ENCODE peak calls at places on chromosome 1, in five cellular contexts. One of them, this sample, is unnamed.

GRCh38 chr1:115838805-115839705 is 1.9 kb downstream of the NHLH2 start:
- DNase-seq in H1: peak; percentile 83
- DNase-seq in DND-41: no peak
- DNase-seq in fibroblast of lung: no peak
- DNase-seq in CD8-positive, alpha-beta T cell: no peak
- DNase-seq in this sample: no peak

GRCh38 chr1:224894915-224895314 is 34.6 kb upstream of the DNAH14 start:
- DNase-seq in H1: no peak
- DNase-seq in DND-41: no peak
- DNase-seq in fibroblast of lung: peak; percentile 56
- DNase-seq in CD8-positive, alpha-beta T cell: no peak
- DNase-seq in this sample: peak; percentile 33

GRCh38 chr1:226064816-226065248 is 2.3 kb downstream of the H3-3A start:
- DNase-seq in H1: no peak
- DNase-seq in DND-41: peak; percentile 54
- DNase-seq in fibroblast of lung: peak; percentile 80
- DNase-seq in CD8-positive, alpha-beta T cell: no peak
- DNase-seq in this sample: peak; percentile 80

GRCh38 chr1:151840421-151840820 is 801 bp upstream of the C2CD4D start:
- DNase-seq in H1: no peak
- DNase-seq in DND-41: no peak
- DNase-seq in fibroblast of lung: no peak
- DNase-seq in CD8-positive, alpha-beta T cell: no peak
- DNase-seq in this sample: no peak

GRCh38 chr1:208803371-208803811 is 559.2 kb upstream of the PLXNA2 start:
- DNase-seq in H1: no peak
- DNase-seq in DND-41: no peak
- DNase-seq in fibroblast of lung: no peak
- DNase-seq in CD8-positive, alpha-beta T cell: no peak
- DNase-seq in this sample: no peak

GRCh38 chr1:246907472-246907871 is 24.3 kb downstream of the AHCTF1 start:
- DNase-seq in H1: no peak
- DNase-seq in DND-41: peak; percentile 43
- DNase-seq in fibroblast of lung: peak; percentile 86
- DNase-seq in CD8-positive, alpha-beta T cell: no peak
- DNase-seq in this sample: peak; percentile 79

GRCh38 chr1:205495237-205495823 is 9.1 kb upstream of the CDK18 start:
- DNase-seq in H1: no peak
- DNase-seq in DND-41: no peak
- DNase-seq in fibroblast of lung: no peak
- DNase-seq in CD8-positive, alpha-beta T cell: no peak
- DNase-seq in this sample: no peak

GRCh38 chr1:208238710-208239517 is 5.3 kb downstream of the PLXNA2 start:
- DNase-seq in H1: no peak
- DNase-seq in DND-41: peak; percentile 12
- DNase-seq in fibroblast of lung: peak; percentile 74
- DNase-seq in CD8-positive, alpha-beta T cell: no peak
- DNase-seq in this sample: peak; percentile 77

GRCh38 chr1:65998763-65999583 is 206.3 kb downstream of the PDE4B start:
- DNase-seq in H1: no peak
- DNase-seq in DND-41: no peak
- DNase-seq in fibroblast of lung: no peak
- DNase-seq in CD8-positive, alpha-beta T cell: no peak
- DNase-seq in this sample: no peak

GRCh38 chr1:43934279-43934985 is 831 bp downstream of the ARTN start:
- DNase-seq in H1: peak; percentile 94
- DNase-seq in DND-41: peak; percentile 68
- DNase-seq in fibroblast of lung: peak; percentile 66
- DNase-seq in CD8-positive, alpha-beta T cell: peak; percentile 24
- DNase-seq in this sample: peak; percentile 64

GRCh38 chr1:43206721-43207228 is 34.6 kb downstream of the CFAP57 start:
- DNase-seq in H1: no peak
- DNase-seq in DND-41: no peak
- DNase-seq in fibroblast of lung: peak; percentile 86
- DNase-seq in CD8-positive, alpha-beta T cell: no peak
- DNase-seq in this sample: peak; percentile 97

GRCh38 chr1:244865028-244865371 is 657 bp upstream of the HNRNPU start:
- DNase-seq in H1: peak; percentile 60
- DNase-seq in DND-41: peak; percentile 65
- DNase-seq in fibroblast of lung: no peak
- DNase-seq in CD8-positive, alpha-beta T cell: peak; percentile 21
- DNase-seq in this sample: no peak

GRCh38 chr1:221563476-221563921 is 178.4 kb downstream of the DUSP10 start:
- DNase-seq in H1: no peak
- DNase-seq in DND-41: no peak
- DNase-seq in fibroblast of lung: no peak
- DNase-seq in CD8-positive, alpha-beta T cell: no peak
- DNase-seq in this sample: no peak

GRCh38 chr1:37995773-37996379 is 6.1 kb upstream of the SF3A3 start:
- DNase-seq in H1: peak; percentile 89
- DNase-seq in DND-41: no peak
- DNase-seq in fibroblast of lung: peak; percentile 96
- DNase-seq in CD8-positive, alpha-beta T cell: no peak
- DNase-seq in this sample: peak; percentile 86

GRCh38 chr1:225875044-225875822 is 6.9 kb downstream of the TMEM63A start:
- DNase-seq in H1: no peak
- DNase-seq in DND-41: no peak
- DNase-seq in fibroblast of lung: no peak
- DNase-seq in CD8-positive, alpha-beta T cell: no peak
- DNase-seq in this sample: no peak

GRCh38 chr1:153951183-153951582 is 4.7 kb upstream of the DENND4B start:
- DNase-seq in H1: no peak
- DNase-seq in DND-41: no peak
- DNase-seq in fibroblast of lung: no peak
- DNase-seq in CD8-positive, alpha-beta T cell: no peak
- DNase-seq in this sample: no peak

GRCh38 chr1:186330758-186331157 is 44.3 kb downstream of the TPR start:
- DNase-seq in H1: no peak
- DNase-seq in DND-41: no peak
- DNase-seq in fibroblast of lung: no peak
- DNase-seq in CD8-positive, alpha-beta T cell: no peak
- DNase-seq in this sample: no peak

GRCh38 chr1:220371324-220371723 is 99.1 kb upstream of the RAB3GAP2 start:
- DNase-seq in H1: no peak
- DNase-seq in DND-41: no peak
- DNase-seq in fibroblast of lung: no peak
- DNase-seq in CD8-positive, alpha-beta T cell: no peak
- DNase-seq in this sample: no peak

GRCh38 chr1:6601049-6601864 is 1.4 kb downstream of the KLHL21 start:
- DNase-seq in H1: peak; percentile 58
- DNase-seq in DND-41: peak; percentile 62
- DNase-seq in fibroblast of lung: peak; percentile 96
- DNase-seq in CD8-positive, alpha-beta T cell: peak; percentile 59
- DNase-seq in this sample: peak; percentile 94
- TF ChIP-seq CTCF in H1: no peak
- TF ChIP-seq CTCF in DND-41: peak; percentile 17
- TF ChIP-seq CTCF in fibroblast of lung: peak; percentile 6
- TF ChIP-seq CTCF in CD8-positive, alpha-beta T cell: no peak
- TF ChIP-seq CTCF in this sample: no peak

GRCh38 chr1:35554261-35555211 is 2.7 kb downstream of the KIAA0319L start:
- DNase-seq in H1: no peak
- DNase-seq in DND-41: no peak
- DNase-seq in fibroblast of lung: no peak
- DNase-seq in CD8-positive, alpha-beta T cell: no peak
- DNase-seq in this sample: no peak
- H3K4me3 ChIP-seq in H1: peak overlapping the region; percentile 72
- H3K4me3 ChIP-seq in DND-41: no peak overlapping the region
- H3K4me3 ChIP-seq in fibroblast of lung: no peak overlapping the region
- H3K4me3 ChIP-seq in CD8-positive, alpha-beta T cell: no peak overlapping the region
- H3K4me3 ChIP-seq in this sample: no peak overlapping the region

DNA sequence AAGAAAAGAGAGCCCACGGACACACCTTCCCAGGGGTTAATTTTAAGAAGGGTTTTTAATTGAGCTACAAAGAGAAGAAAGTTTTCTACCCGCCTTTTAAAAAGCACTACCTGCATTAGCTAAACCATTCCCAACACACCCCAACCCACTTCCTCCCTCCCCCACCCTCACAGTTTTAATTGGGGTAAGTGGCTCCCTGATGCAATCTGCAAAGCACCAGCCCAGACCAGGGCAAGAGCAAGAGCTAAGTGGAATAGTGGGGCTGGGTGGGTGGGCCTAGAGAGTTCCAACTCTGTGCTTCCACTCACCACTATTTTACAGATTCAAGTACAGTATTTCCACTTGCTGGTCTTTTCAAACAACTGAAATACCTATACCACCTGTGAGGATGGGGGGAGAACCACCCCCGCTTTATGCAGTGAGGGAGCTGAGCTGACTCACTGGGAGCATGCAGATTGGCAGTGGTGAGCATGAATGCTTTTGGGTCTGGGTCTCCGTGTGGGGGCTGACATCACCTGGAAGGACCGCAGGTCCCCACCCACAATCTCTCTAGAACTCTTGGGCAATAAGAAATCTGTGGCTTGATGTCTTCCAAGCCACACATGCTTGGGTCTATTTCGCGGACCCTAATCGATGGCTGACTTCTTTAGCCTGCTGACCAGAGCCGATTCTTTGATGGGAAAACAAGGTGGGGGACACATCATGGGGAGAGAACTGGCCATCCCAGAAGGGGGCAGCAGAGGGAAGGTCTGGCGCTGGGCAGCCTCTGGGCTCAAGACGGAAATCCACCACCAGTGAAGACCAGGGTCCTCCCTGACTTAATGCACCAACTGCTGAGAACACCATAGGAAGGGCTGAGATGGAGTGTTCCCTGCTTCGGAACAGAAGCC is 95.5 kb downstream of the SSBP3 start:
- DNase-seq in H1: peak; percentile 86
- DNase-seq in DND-41: peak; percentile 27
- DNase-seq in fibroblast of lung: peak; percentile 49
- DNase-seq in CD8-positive, alpha-beta T cell: no peak
- DNase-seq in this sample: peak; percentile 63
- TF ChIP-seq CTCF in H1: peak; percentile 63
- TF ChIP-seq CTCF in DND-41: peak; percentile 45
- TF ChIP-seq CTCF in fibroblast of lung: peak; percentile 72
- TF ChIP-seq CTCF in CD8-positive, alpha-beta T cell: no peak
- TF ChIP-seq CTCF in this sample: peak; percentile 66

GRCh38 chr1:46407636-46408035 is 13.5 kb downstream of the FAAH start:
- DNase-seq in H1: no peak
- DNase-seq in DND-41: no peak
- DNase-seq in fibroblast of lung: no peak
- DNase-seq in CD8-positive, alpha-beta T cell: no peak
- DNase-seq in this sample: no peak

GRCh38 chr1:46405724-46406123 is 11.6 kb downstream of the FAAH start:
- DNase-seq in H1: no peak
- DNase-seq in DND-41: no peak
- DNase-seq in fibroblast of lung: no peak
- DNase-seq in CD8-positive, alpha-beta T cell: no peak
- DNase-seq in this sample: no peak

GRCh38 chr1:46405204-46405555 is 11.1 kb downstream of the FAAH start:
- DNase-seq in H1: no peak
- DNase-seq in DND-41: no peak
- DNase-seq in fibroblast of lung: no peak
- DNase-seq in CD8-positive, alpha-beta T cell: no peak
- DNase-seq in this sample: no peak

GRCh38 chr1:46408356-46409062 is 14.4 kb downstream of the FAAH start:
- DNase-seq in H1: no peak
- DNase-seq in DND-41: no peak
- DNase-seq in fibroblast of lung: no peak
- DNase-seq in CD8-positive, alpha-beta T cell: no peak
- DNase-seq in this sample: no peak

DNA sequence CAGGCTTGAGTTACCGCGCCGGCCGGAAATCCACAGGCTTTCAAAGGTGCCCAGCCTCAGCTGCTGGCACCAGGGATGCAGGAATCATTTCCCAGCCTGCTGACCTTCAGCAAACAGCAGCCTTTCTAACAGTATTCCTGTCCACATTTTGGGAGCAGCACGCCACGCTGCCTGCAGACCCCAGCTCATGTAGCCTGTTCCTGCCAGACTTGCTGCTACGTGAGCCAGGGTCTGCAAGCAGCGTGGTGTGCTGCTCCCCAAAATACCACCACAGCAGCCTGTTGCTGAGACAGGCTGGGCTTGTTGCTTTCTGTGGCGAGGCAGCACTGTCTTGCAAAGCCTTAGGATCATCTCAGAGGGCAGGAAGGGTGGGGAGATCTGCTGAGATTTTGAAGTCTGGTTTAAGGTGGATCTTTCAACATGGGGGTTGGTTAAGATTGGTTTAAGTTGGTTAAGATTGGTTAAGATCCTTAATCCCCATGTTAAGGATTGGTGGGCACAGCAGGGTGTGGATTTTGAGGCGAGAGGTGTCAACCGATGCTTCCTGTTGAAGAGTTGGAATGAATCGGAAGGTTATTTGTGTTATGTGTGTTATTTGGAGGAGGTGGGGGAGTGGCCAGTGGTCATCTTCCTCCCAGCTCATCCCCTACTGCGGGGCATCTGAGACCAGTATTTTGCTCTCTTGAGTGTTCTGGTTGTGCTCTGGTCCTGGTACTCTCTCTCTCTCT is 12.9 kb downstream of the FAAH start:
- DNase-seq in H1: no peak
- DNase-seq in DND-41: no peak
- DNase-seq in fibroblast of lung: no peak
- DNase-seq in CD8-positive, alpha-beta T cell: no peak
- DNase-seq in this sample: no peak
- H3K4me3 ChIP-seq in H1: no peak overlapping the region
- H3K4me3 ChIP-seq in DND-41: no peak overlapping the region
- H3K4me3 ChIP-seq in fibroblast of lung: no peak overlapping the region
- H3K4me3 ChIP-seq in CD8-positive, alpha-beta T cell: no peak overlapping the region
- H3K4me3 ChIP-seq in this sample: peak overlapping the region; percentile 14

GRCh38 chr1:162230096-162230495 is 146.6 kb downstream of the SPATA46 start:
- DNase-seq in H1: peak; percentile 59
- DNase-seq in DND-41: no peak
- DNase-seq in fibroblast of lung: peak; percentile 11
- DNase-seq in CD8-positive, alpha-beta T cell: no peak
- DNase-seq in this sample: peak; percentile 31
- TF ChIP-seq CTCF in H1: peak; percentile 34
- TF ChIP-seq CTCF in DND-41: peak; percentile 11
- TF ChIP-seq CTCF in fibroblast of lung: peak; percentile 8
- TF ChIP-seq CTCF in CD8-positive, alpha-beta T cell: no peak
- TF ChIP-seq CTCF in this sample: peak; percentile 17